ENCODE peak calls at places on chromosomes 16 and 17, in five cellular contexts. One of them, this sample, is unnamed.

GRCh38 chr17:15332338-15332737 is 9.1 kb downstream of the TEKT3 start:
- DNase-seq in stimulated activated CD4-positive, alpha-beta T cell treated with anti-CD3 and anti-CD28 coated beads, Interleukin-2, amount 100 ng/mL, for 24 hours: no peak
- DNase-seq in NCI-H1092 treated with DMSO at 0.1 percent for 48 hours: no peak
- DNase-seq in NCI-H345: no peak
- DNase-seq in T-cell: no peak
- DNase-seq in this sample: no peak

GRCh38 chr17:52212851-52213250 is 54.3 kb upstream of the CA10 start:
- DNase-seq in NCI-H1092 treated with DMSO at 0.1 percent for 48 hours: no peak
- DNase-seq in stimulated activated CD4-positive, alpha-beta T cell treated with anti-CD3 and anti-CD28 coated beads, Interleukin-2, amount 100 ng/mL, for 24 hours: no peak
- DNase-seq in T-cell: no peak
- DNase-seq in NCI-H345: no peak
- DNase-seq in this sample: no peak

GRCh38 chr17:31095239-31096105 is 695 bp downstream of the NF1 start:
- DNase-seq in stimulated activated CD4-positive, alpha-beta T cell treated with anti-CD3 and anti-CD28 coated beads, Interleukin-2, amount 100 ng/mL, for 24 hours: peak
- DNase-seq in T-cell: no peak
- DNase-seq in NCI-H1092 treated with DMSO at 0.1 percent for 48 hours: peak
- DNase-seq in NCI-H345: peak
- DNase-seq in this sample: peak

GRCh38 chr17:42706732-42707131 is 24.4 kb downstream of the CNTNAP1 start:
- DNase-seq in stimulated activated CD4-positive, alpha-beta T cell treated with anti-CD3 and anti-CD28 coated beads, Interleukin-2, amount 100 ng/mL, for 24 hours: peak
- DNase-seq in NCI-H1092 treated with DMSO at 0.1 percent for 48 hours: no peak
- DNase-seq in NCI-H345: no peak
- DNase-seq in T-cell: peak
- DNase-seq in this sample: peak

GRCh38 chr17:56708220-56708567 is 114.7 kb downstream of the NOG start:
- DNase-seq in NCI-H345: no peak
- DNase-seq in NCI-H1092 treated with DMSO at 0.1 percent for 48 hours: no peak
- DNase-seq in T-cell: no peak
- DNase-seq in stimulated activated CD4-positive, alpha-beta T cell treated with anti-CD3 and anti-CD28 coated beads, Interleukin-2, amount 100 ng/mL, for 24 hours: no peak
- DNase-seq in this sample: no peak

GRCh38 chr16:23803591-23804123 is 32.1 kb upstream of the PRKCB start:
- DNase-seq in stimulated activated CD4-positive, alpha-beta T cell treated with anti-CD3 and anti-CD28 coated beads, Interleukin-2, amount 100 ng/mL, for 24 hours: peak
- DNase-seq in NCI-H1092 treated with DMSO at 0.1 percent for 48 hours: peak
- DNase-seq in T-cell: peak
- DNase-seq in NCI-H345: peak
- DNase-seq in this sample: peak

GRCh38 chr16:89507834-89508590 is at the start of gene SPG7:
- DNase-seq in T-cell: peak
- DNase-seq in NCI-H1092 treated with DMSO at 0.1 percent for 48 hours: peak
- DNase-seq in stimulated activated CD4-positive, alpha-beta T cell treated with anti-CD3 and anti-CD28 coated beads, Interleukin-2, amount 100 ng/mL, for 24 hours: peak
- DNase-seq in NCI-H345: peak
- DNase-seq in this sample: peak

GRCh38 chr16:81004646-81005353 is 1.9 kb downstream of the CMC2 start:
- DNase-seq in stimulated activated CD4-positive, alpha-beta T cell treated with anti-CD3 and anti-CD28 coated beads, Interleukin-2, amount 100 ng/mL, for 24 hours: no peak
- DNase-seq in T-cell: no peak
- DNase-seq in NCI-H345: peak
- DNase-seq in NCI-H1092 treated with DMSO at 0.1 percent for 48 hours: peak
- DNase-seq in this sample: no peak

GRCh38 chr16:87860553-87861299 is 8.6 kb downstream of the SLC7A5 start:
- DNase-seq in stimulated activated CD4-positive, alpha-beta T cell treated with anti-CD3 and anti-CD28 coated beads, Interleukin-2, amount 100 ng/mL, for 24 hours: no peak
- DNase-seq in NCI-H345: no peak
- DNase-seq in NCI-H1092 treated with DMSO at 0.1 percent for 48 hours: no peak
- DNase-seq in T-cell: no peak
- DNase-seq in this sample: no peak

GRCh38 chr17:7393613-7394451 is 493 bp downstream of the PLSCR3 start:
- DNase-seq in NCI-H1092 treated with DMSO at 0.1 percent for 48 hours: peak
- DNase-seq in T-cell: peak
- DNase-seq in NCI-H345: peak
- DNase-seq in stimulated activated CD4-positive, alpha-beta T cell treated with anti-CD3 and anti-CD28 coated beads, Interleukin-2, amount 100 ng/mL, for 24 hours: peak
- DNase-seq in this sample: no peak

GRCh38 chr16:9408297-9408696 is 316.9 kb downstream of the HAPSTR1 start:
- DNase-seq in NCI-H1092 treated with DMSO at 0.1 percent for 48 hours: no peak
- DNase-seq in NCI-H345: no peak
- DNase-seq in stimulated activated CD4-positive, alpha-beta T cell treated with anti-CD3 and anti-CD28 coated beads, Interleukin-2, amount 100 ng/mL, for 24 hours: no peak
- DNase-seq in T-cell: no peak
- DNase-seq in this sample: no peak

GRCh38 chr16:10964891-10965326 is 20.5 kb downstream of the CLEC16A start:
- DNase-seq in T-cell: peak
- DNase-seq in stimulated activated CD4-positive, alpha-beta T cell treated with anti-CD3 and anti-CD28 coated beads, Interleukin-2, amount 100 ng/mL, for 24 hours: peak
- DNase-seq in NCI-H345: no peak
- DNase-seq in NCI-H1092 treated with DMSO at 0.1 percent for 48 hours: no peak
- DNase-seq in this sample: no peak

This sample was measured in posterior vena cava.